ENCODE peak calls at places on chromosomes 7 and 10, in five cellular contexts. O is HepG2, K is GM23338, C is HCT116, U is Panc1. P is an unnamed sample.

GRCh38 chr10:66827353-66827752 is 98.5 kb upstream of the LRRTM3 start:
- ATAC-seq in O (no peak), K (no peak), C (peak; percentile 73), U (no peak), P (no peak)

GRCh38 chr10:11171452-11171851 is 153.8 kb downstream of the CELF2 start:
- ATAC-seq in O (no peak), K (no peak), C (no peak), U (no peak), P (no peak)

GRCh38 chr10:17507538-17507937 is 53.1 kb upstream of the ST8SIA6 start:
- ATAC-seq in O (no peak), K (no peak), C (no peak), U (no peak), P (no peak)

GRCh38 chr7:110307776-110308175 is 783.2 kb upstream of the LRRN3 start:
- ATAC-seq in O (no peak), K (no peak), C (no peak), U (no peak), P (no peak)

GRCh38 chr7:89200758-89201157 is 405.2 kb upstream of the TEX47 start:
- ATAC-seq in O (no peak), K (no peak), C (no peak), U (no peak), P (no peak)

GRCh38 chr10:62710182-62710581 is 94.3 kb upstream of the ADO start:
- ATAC-seq in O (no peak), K (no peak), C (no peak), U (no peak), P (no peak)

GRCh38 chr10:119318411-119319160 is 111.2 kb downstream of the GRK5 start:
- ATAC-seq in O (no peak), K (peak; percentile 12), C (no peak), U (no peak), P (no peak)

GRCh38 chr7:117950601-117951278 is 77.5 kb upstream of the CTTNBP2 start:
- ATAC-seq in O (no peak), K (no peak), C (no peak), U (no peak), P (no peak)

GRCh38 chr7:137888254-137888653 is 41.5 kb upstream of the DGKI start:
- ATAC-seq in O (no peak), K (no peak), C (no peak), U (no peak), P (no peak)

GRCh38 chr7:84161398-84161797 is 33.2 kb downstream of the SEMA3A start:
- ATAC-seq in O (no peak), K (no peak), C (no peak), U (no peak), P (no peak)

GRCh38 chr10:108578258-108578657 is 1345.1 kb downstream of the XPNPEP1 start:
- ATAC-seq in O (no peak), K (no peak), C (no peak), U (no peak), P (no peak)

GRCh38 chr10:91271886-91272285 is 51.4 kb downstream of the PCGF5 start:
- ATAC-seq in O (no peak), K (no peak), C (no peak), U (no peak), P (no peak)

GRCh38 chr10:61890430-61890829 is 11.1 kb upstream of the ARID5B start:
- ATAC-seq in O (no peak), K (no peak), C (no peak), U (no peak), P (no peak)

GRCh38 chr7:2537981-2538851 is 17.1 kb downstream of the BRAT1 start:
- ATAC-seq in O (peak; percentile 52), K (peak; percentile 43), C (peak; percentile 38), U (peak; percentile 56), P (no peak)

GRCh38 chr10:93746844-93747284 is 10.9 kb upstream of the LGI1 start:
- ATAC-seq in O (peak; percentile 97), K (peak; percentile 76), C (peak; percentile 94), U (peak; percentile 91), P (no peak)

DNA sequence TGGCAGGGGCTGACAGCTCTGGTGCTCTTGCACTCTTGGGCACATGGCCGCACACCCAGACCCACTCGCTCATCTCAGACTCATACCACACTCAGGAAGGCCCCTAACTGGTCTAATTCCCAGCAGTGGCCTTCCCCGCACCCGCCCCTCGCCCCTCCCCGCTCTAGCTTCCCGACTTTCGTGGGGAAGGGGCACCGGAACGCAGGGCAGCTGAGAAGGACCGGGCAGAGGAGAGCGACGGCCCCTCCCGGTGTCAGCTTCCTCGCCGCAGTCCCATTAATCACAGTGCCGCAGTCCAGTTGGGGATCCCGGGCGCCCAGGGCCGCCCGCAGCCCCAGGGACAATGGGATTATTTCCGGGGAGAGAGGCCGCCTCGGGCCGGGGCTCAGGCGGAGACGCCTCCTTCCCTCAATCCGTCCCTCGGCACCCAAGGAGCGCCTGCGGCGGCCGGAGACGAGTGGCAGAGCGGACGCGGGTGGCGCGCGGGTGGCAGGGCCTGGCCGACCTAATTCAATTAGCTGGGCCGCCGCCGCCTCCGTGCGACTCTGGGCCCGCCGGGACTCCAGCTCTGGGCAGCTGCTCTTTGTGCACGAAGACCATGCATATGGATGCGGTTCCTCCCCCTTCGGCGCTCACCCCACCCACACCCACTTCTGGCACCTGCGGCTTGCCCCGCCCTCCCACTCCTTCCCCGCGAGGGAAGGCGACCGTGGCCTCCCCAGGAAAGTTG is 7.8 kb upstream of the TLX1 start:
- ATAC-seq in O (no peak), K (peak; percentile 44), C (no peak), U (no peak), P (no peak)
- H3K27me3 ChIP-seq in O (peaks cover 40% of the 10 kb centered on the region), K (peaks cover 100% of the 10 kb centered on the region), C (peaks cover 12% of the 10 kb centered on the region), U (peaks cover 12% of the 10 kb centered on the region), P (peaks cover 99% of the 10 kb centered on the region)

GRCh38 chr7:154770361-154770760 is 232.6 kb downstream of the PAXIP1 start:
- ATAC-seq in O (no peak), K (no peak), C (no peak), U (no peak), P (no peak)

GRCh38 chr7:154770962-154771361 is 232.0 kb downstream of the PAXIP1 start:
- ATAC-seq in O (no peak), K (no peak), C (no peak), U (no peak), P (no peak)

GRCh38 chr7:154767821-154768415 is 235.0 kb downstream of the PAXIP1 start:
- ATAC-seq in O (no peak), K (no peak), C (no peak), U (peak; percentile 28), P (no peak)

GRCh38 chr7:154769011-154769410 is 233.9 kb downstream of the PAXIP1 start:
- ATAC-seq in O (no peak), K (no peak), C (no peak), U (no peak), P (no peak)

DNA sequence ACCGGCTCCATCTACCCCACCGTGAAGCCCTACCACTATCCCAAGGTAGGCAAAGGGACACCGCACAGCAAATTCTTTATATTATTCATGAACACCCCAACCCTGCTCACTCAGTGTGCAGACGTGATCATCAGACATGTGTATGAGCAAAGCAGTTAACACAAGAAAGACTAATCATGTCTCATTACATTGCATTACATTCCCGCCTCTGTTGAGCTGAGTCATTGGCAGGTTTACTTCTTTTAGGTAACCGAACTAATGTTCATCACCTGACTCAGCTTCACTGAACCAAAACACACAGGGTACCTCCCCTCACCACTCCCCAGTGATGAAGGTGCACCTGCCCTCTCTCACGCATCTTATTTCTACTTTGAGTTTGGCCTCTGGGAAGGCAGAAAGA is 233.4 kb downstream of the PAXIP1 start:
- ATAC-seq in O (no peak), K (no peak), C (no peak), U (no peak), P (no peak)
- TF ChIP-seq POLR2AphosphoS5 in O (no peak), K (no peak), C (no peak), U (no peak), P (no peak)

DNA sequence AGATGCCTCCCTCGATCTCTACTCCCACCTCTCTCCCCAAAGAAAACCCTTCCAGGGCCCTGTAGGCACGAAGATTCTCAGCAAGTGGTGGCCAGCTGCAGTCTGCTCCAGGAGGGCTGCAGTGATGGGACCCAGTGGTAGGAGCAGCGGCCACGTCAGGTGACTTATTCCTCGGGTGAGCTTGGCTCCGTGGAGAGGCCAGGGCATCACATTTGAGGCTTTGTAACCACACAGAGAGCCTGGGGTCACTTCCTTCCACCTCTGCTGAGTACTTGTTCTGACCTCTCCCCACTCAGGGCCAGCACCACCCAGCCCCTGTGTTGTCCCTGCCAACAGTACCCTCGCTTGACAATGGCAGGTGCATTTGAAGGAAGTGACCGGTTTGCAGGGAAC is 17.9 kb upstream of the EN2 start:
- ATAC-seq in O (no peak), K (no peak), C (no peak), U (no peak), P (no peak)
- H3K27me3 ChIP-seq in O (peaks cover 77% of the 10 kb centered on the region), K (peaks cover 26% of the 10 kb centered on the region), C (peaks cover 30% of the 10 kb centered on the region), U (peaks cover 7% of the 10 kb centered on the region), P (peaks cover 96% of the 10 kb centered on the region)

DNA sequence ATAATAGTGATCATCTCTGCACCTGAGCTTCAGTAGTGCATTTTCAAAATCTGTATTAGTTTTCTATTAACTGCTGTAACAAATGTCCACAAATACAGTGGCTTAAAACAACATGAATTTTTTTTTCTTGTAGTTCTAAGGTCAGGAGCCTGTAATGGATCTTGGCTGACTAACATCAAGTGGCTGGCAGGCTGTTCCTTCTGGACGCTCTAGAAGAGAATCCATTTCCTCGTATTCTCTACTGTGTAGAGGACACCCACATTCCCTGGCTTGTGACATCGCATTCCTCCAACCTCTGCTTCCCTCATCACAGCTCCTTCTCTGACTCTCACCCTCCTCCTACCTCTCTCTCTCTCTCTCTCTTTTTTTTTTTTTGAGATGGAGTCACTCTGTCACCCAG is 4.8 kb upstream of the CALHM1 start:
- ATAC-seq in O (no peak), K (no peak), C (no peak), U (no peak), P (no peak)
- TF ChIP-seq POLR2AphosphoS5 in O (no peak), K (no peak), C (no peak), U (no peak), P (no peak)

GRCh38 chr10:14750900-14751575 is 23.7 kb downstream of the FAM107B start:
- ATAC-seq in O (no peak), K (no peak), C (no peak), U (no peak), P (peak; percentile 11)

GRCh38 chr10:14748471-14748870 is 26.2 kb downstream of the FAM107B start:
- ATAC-seq in O (no peak), K (no peak), C (no peak), U (no peak), P (peak; percentile 46)

GRCh38 chr10:14751576-14752330 is 22.9 kb downstream of the FAM107B start:
- ATAC-seq in O (no peak), K (peak; percentile 82), C (no peak), U (no peak), P (peak; percentile 91)

DNA sequence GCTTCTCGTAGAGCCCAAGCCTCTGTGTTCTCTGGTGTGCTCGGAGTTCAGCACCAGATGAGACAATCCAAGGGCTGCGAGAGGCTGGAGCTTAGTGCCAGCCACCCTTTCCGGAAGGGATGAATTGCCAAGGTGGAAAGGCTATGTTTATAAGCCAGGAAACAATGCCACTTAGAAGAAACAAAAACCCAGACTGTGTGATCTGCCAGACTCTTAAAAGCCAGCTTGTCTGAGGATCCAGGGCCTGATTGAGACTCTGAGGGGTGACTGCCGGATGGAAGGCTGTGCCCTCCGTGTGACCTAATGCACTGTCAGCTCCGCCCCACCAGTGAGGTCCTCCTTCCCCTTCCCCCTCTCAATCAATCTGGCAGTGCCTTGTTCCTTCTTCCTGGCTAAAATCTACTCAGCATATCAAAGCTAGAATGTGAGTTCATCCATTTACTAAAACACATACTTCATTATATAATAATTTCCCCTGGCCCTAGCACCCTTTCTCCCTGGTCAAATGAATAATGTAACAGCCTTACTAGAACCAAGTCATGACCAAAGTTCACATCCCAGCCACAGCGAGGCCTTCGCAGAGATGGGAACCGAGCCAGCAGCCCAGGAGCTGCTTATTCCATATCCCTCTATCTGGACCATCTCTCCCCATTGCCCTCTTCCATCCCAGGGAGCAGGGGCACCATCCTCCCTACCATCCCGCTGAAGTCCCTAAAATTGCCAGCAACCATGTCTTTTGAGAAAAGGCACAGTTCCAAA is 25.5 kb downstream of the FAM107B start:
- ATAC-seq in O (peak; percentile 51), K (no peak), C (no peak), U (no peak), P (no peak)
- H3K27me3 ChIP-seq in O (peaks cover 2% of the 10 kb centered on the region), K (no peaks in the 10 kb centered on the region), C (peaks cover 12% of the 10 kb centered on the region), U (no peaks in the 10 kb centered on the region), P (no peaks in the 10 kb centered on the region)

GRCh38 chr10:87619705-87620104 is 40.0 kb upstream of the PAPSS2 start:
- ATAC-seq in O (peak; percentile 18), K (no peak), C (no peak), U (no peak), P (no peak)
- TF ChIP-seq POLR2AphosphoS5 in O (no peak), K (no peak), C (no peak), U (no peak), P (no peak)

P was measured in gastroesophageal sphincter.